ENCODE peak calls at places on chromosomes 16 and 17, in ten cellular contexts. R, U, N, B, Q, D, X, O, F and L are unnamed samples.

GRCh38 chr17:82104797-82105416 is 6.9 kb upstream of the FASN start:
- DNase-seq in X (no peak), Q (no peak), F (no peak), B (no peak), D (no peak), N (no peak), O (no peak), U (no peak), R (no peak), L (no peak)

GRCh38 chr17:50129946-50130777 is at the start of gene SAMD14:
- DNase-seq in U (no peak), Q (no peak), R (no peak), X (peak), D (no peak), N (no peak), B (no peak), F (no peak), O (no peak), L (peak)

GRCh38 chr17:79944821-79945391 is 90.8 kb downstream of the TBC1D16 start:
- DNase-seq in O (no peak), F (no peak), N (no peak), X (no peak), B (no peak), D (no peak), R (no peak), Q (peak), U (no peak), L (no peak)

GRCh38 chr16:51393381-51394005 is 242.4 kb upstream of the SALL1 start:
- DNase-seq in Q (no peak), X (peak), B (no peak), D (peak), O (no peak), F (no peak), N (no peak), U (peak), R (no peak), L (no peak)

GRCh38 chr16:4011225-4011939 is 104.9 kb downstream of the ADCY9 start:
- DNase-seq in B (no peak), F (no peak), D (no peak), R (no peak), N (no peak), X (no peak), U (no peak), O (no peak), Q (no peak), L (peak)

GRCh38 chr16:69511641-69512040 is 54.1 kb upstream of the NFAT5 start:
- DNase-seq in F (no peak), O (no peak), R (no peak), U (no peak), D (peak), B (no peak), X (no peak), Q (no peak), N (no peak), L (no peak)

GRCh38 chr17:9937901-9938300 is 32.8 kb upstream of the RCVRN start:
- DNase-seq in Q (no peak), N (no peak), F (no peak), X (no peak), D (no peak), B (no peak), R (no peak), U (no peak), O (no peak), L (no peak)

GRCh38 chr16:71882505-71883192 is 1.3 kb downstream of the ZNF821 start:
- DNase-seq in O (peak), X (peak), B (peak), Q (no peak), N (peak), U (peak), F (peak), D (peak), R (peak), L (peak)

GRCh38 chr17:8365143-8365542 is 11.4 kb downstream of the KRABD2 start:
- DNase-seq in D (peak), U (peak), X (peak), B (no peak), Q (no peak), N (no peak), F (no peak), O (no peak), R (no peak), L (peak)

GRCh38 chr16:26727801-26728200 is 338.9 kb upstream of the C16orf82 start:
- DNase-seq in R (no peak), Q (no peak), N (no peak), D (no peak), B (no peak), U (no peak), F (no peak), X (no peak), O (no peak), L (no peak)

GRCh38 chr17:38464723-38465419 is 36.6 kb downstream of the ARHGAP23 start:
- DNase-seq in R (peak), X (peak), D (peak), B (peak), N (no peak), O (peak), U (peak), F (peak), Q (peak), L (peak)

GRCh38 chr16:20300312-20301097 is 26.8 kb downstream of the GP2 start:
- DNase-seq in Q (no peak), F (peak), R (peak), O (peak), N (peak), B (peak), D (peak), X (peak), U (peak), L (peak)

GRCh38 chr16:19463468-19464315 is 46.0 kb downstream of the TMC5 start:
- DNase-seq in Q (no peak), D (no peak), B (no peak), N (no peak), F (no peak), R (no peak), X (no peak), U (peak), O (no peak), L (peak)

GRCh38 chr17:6940186-6940649 is 55.6 kb upstream of the ALOX12 start:
- DNase-seq in R (no peak), B (peak), U (no peak), Q (no peak), N (no peak), F (peak), X (no peak), O (no peak), D (no peak), L (peak)

GRCh38 chr17:82333279-82334171 is at the start of gene SECTM1:
- DNase-seq in U (no peak), O (peak), F (peak), Q (peak), D (peak), B (peak), R (no peak), X (peak), N (no peak), L (peak)

GRCh38 chr16:86926695-86927094 is 348.3 kb downstream of the FOXL1 start:
- DNase-seq in O (no peak), B (no peak), N (no peak), F (no peak), R (no peak), U (no peak), Q (no peak), D (no peak), X (no peak), L (no peak)

GRCh38 chr17:39921323-39921722 is 2.9 kb upstream of the GSDMB start:
- DNase-seq in F (no peak), U (no peak), N (no peak), B (no peak), X (no peak), D (no peak), Q (no peak), R (no peak), O (no peak), L (no peak)

GRCh38 chr17:61265397-61265796 is 134.2 kb upstream of the TBX2 start:
- DNase-seq in D (no peak), O (no peak), U (no peak), B (no peak), F (no peak), X (no peak), N (no peak), R (no peak), Q (no peak), L (no peak)
- H3K4me3 ChIP-seq in D (no peak), O (no peak), U (no peak), B (no peak), F (no peak), X (no peak), N (no peak), R (no peak), Q (no peak), L (no peak)

GRCh38 chr17:76074390-76075363 is at the start of gene GALR2:
- DNase-seq in N (no peak), U (no peak), X (no peak), B (no peak), F (no peak), Q (no peak), D (no peak), R (no peak), O (no peak), L (no peak)
- H3K4me3 ChIP-seq in N (no peak), U (no peak), X (no peak), B (no peak), F (no peak), Q (no peak), D (no peak), R (no peak), O (peak), L (no peak)

GRCh38 chr17:67679721-67680120 is 38.0 kb upstream of the NOL11 start:
- DNase-seq in R (no peak), O (no peak), D (no peak), X (no peak), B (no peak), U (no peak), N (no peak), Q (no peak), F (no peak), L (no peak)
- H3K4me3 ChIP-seq in R (no peak), O (no peak), D (no peak), X (no peak), B (no peak), U (no peak), N (peak), Q (no peak), F (no peak), L (no peak)

DNA sequence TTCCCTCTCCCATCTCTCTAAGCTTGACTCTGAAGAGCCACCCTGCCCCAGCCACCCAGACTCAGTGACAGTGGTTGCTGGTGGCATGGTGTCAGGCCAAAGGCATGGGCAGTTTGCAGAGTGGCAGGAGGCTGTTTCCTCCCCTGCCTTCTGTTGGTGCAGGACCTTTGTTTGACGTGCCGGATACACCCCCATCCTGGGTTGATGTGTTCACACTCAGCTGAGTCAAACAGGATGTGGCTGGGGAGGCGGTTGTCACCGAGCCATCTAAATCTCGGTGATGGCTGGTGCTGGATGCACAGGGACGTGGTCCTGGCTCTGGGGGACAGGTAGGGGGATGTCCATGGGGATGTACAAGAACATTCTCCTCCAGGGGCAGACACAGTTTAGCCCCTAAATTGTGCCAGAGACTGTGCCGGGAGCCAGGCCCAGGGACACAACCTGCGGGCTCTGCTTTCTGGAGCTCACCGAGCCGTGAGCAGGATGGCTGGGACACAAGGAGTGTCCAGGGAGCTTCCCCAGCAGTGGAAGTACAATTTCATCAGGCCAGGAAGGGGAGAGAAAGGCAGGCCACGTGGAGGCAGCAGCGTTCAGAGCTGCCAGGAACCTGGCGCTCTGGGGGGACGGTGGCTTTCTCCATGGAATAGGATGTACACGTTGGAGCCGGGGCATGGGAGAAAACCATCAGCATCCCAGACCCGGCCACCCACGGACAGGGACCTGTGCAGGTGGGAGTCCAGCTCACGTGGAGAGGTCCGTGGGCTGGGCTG is 264.2 kb downstream of the SEC14L1 start:
- DNase-seq in B (peak), R (no peak), Q (peak), D (peak), X (peak), N (peak), O (peak), U (peak), F (peak), L (peak)
- H3K4me3 ChIP-seq in B (no peak), R (no peak), Q (no peak), D (no peak), X (no peak), N (peak), O (no peak), U (no peak), F (no peak), L (no peak)

GRCh38 chr17:14308965-14309879 is 8.3 kb downstream of the HS3ST3B1 start:
- DNase-seq in R (peak), N (no peak), F (peak), D (peak), Q (peak), O (peak), B (peak), X (peak), U (peak), L (peak)
- H3K4me3 ChIP-seq in R (peak), N (no peak), F (peak), D (peak), Q (peak), O (peak), B (peak), X (peak), U (peak), L (peak)

DNA sequence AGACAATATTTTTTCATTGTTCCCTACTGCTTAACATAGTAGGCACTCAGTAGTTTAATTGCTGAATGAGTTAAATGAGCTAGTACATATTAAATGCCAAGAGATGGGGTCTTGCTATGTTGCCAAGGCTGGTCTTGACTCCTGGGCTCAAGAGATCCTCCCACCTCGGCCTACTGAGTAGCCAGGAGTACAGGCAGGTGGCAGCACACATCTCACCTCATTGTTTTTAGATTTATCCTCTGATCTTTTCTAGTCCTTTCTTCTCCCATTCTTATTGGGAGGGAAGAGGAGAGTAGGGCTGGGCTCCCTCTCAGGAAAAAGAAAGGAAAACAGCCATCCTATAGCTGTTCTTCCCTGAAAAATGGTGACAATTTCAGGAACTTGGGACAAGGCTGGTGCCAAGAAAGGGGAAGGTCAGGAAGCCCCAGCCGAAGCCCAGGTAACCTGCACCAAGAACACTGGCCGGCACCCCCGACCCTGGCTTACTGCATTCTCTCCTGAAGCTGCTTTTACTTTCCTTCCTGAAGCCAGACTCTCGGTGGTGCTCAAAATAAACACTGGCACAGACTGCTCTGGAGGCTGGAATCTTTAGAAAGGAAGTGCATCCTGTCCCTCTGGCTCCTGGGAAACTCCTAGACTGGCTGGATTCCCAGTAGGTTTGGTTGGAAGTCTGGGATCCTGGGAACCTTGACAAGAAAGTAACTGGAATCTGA is 2.7 kb downstream of the TNFAIP1 start:
- DNase-seq in N (no peak), R (no peak), Q (no peak), D (peak), U (no peak), O (peak), X (peak), B (peak), F (no peak), L (peak)
- H3K4me3 ChIP-seq in N (no peak), R (no peak), Q (no peak), D (peak), U (peak), O (peak), X (no peak), B (no peak), F (no peak), L (peak)